ENCODE peak calls at places on chromosomes 4 and X, in five cellular contexts. One of them, this sample, is unnamed. For H3K4me1, the result is how much of the 10 kb centered on the place peaks cover.

GRCh38 chr4:173463816-173464215 is 64.9 kb upstream of the SCRG1 start:
- DNase-seq in uterus: no peak
- DNase-seq in CD4-positive, alpha-beta memory T cell: no peak
- DNase-seq in right cardiac atrium: no peak
- DNase-seq in kidney: no peak
- DNase-seq in this sample: no peak

GRCh38 chrX:72352786-72353185 is 47.1 kb upstream of the CITED1 start:
- DNase-seq in kidney: no peak
- DNase-seq in right cardiac atrium: no peak
- DNase-seq in CD4-positive, alpha-beta memory T cell: no peak
- DNase-seq in uterus: no peak
- DNase-seq in this sample: no peak

GRCh38 chr4:18166925-18167324 is 145.4 kb upstream of the LCORL start:
- DNase-seq in kidney: no peak
- DNase-seq in uterus: no peak
- DNase-seq in right cardiac atrium: no peak
- DNase-seq in CD4-positive, alpha-beta memory T cell: no peak
- DNase-seq in this sample: no peak

GRCh38 chr4:11495291-11495690 is 66.6 kb upstream of the HS3ST1 start:
- DNase-seq in right cardiac atrium: no peak
- DNase-seq in kidney: no peak
- DNase-seq in uterus: no peak
- DNase-seq in CD4-positive, alpha-beta memory T cell: no peak
- DNase-seq in this sample: no peak

GRCh38 chrX:103254921-103255455 is at the start of gene TCEAL8:
- DNase-seq in right cardiac atrium: peak
- DNase-seq in CD4-positive, alpha-beta memory T cell: peak
- DNase-seq in uterus: peak
- DNase-seq in kidney: peak
- DNase-seq in this sample: peak

GRCh38 chrX:100973411-100973810 is 3.9 kb downstream of the ARL13A start:
- DNase-seq in kidney: no peak
- DNase-seq in right cardiac atrium: no peak
- DNase-seq in CD4-positive, alpha-beta memory T cell: no peak
- DNase-seq in uterus: no peak
- DNase-seq in this sample: no peak

GRCh38 chr4:189124149-189124758 is 816.4 kb upstream of the FRG1 start:
- DNase-seq in kidney: no peak
- DNase-seq in CD4-positive, alpha-beta memory T cell: no peak
- DNase-seq in uterus: no peak
- DNase-seq in right cardiac atrium: no peak
- DNase-seq in this sample: no peak

GRCh38 chr4:123120473-123120872 is 198.1 kb upstream of the NUDT6 start:
- DNase-seq in right cardiac atrium: no peak
- DNase-seq in uterus: no peak
- DNase-seq in kidney: no peak
- DNase-seq in CD4-positive, alpha-beta memory T cell: no peak
- DNase-seq in this sample: no peak

GRCh38 chrX:131792789-131793462 is 230.2 kb upstream of the STK26 start:
- DNase-seq in kidney: peak
- DNase-seq in right cardiac atrium: peak
- DNase-seq in uterus: peak
- DNase-seq in CD4-positive, alpha-beta memory T cell: peak
- DNase-seq in this sample: no peak

GRCh38 chr4:140326395-140326993 is 47.0 kb upstream of the SCOC start:
- DNase-seq in kidney: no peak
- DNase-seq in CD4-positive, alpha-beta memory T cell: no peak
- DNase-seq in uterus: peak
- DNase-seq in right cardiac atrium: no peak
- DNase-seq in this sample: no peak

GRCh38 chr4:3070709-3071500 is 3.4 kb downstream of the HTT-AS start:
- DNase-seq in right cardiac atrium: no peak
- DNase-seq in uterus: no peak
- DNase-seq in CD4-positive, alpha-beta memory T cell: no peak
- DNase-seq in kidney: no peak
- DNase-seq in this sample: no peak

GRCh38 chrX:13396887-13397286 is 77.0 kb upstream of the ATXN3L start:
- DNase-seq in uterus: no peak
- DNase-seq in kidney: no peak
- DNase-seq in CD4-positive, alpha-beta memory T cell: no peak
- DNase-seq in right cardiac atrium: no peak
- DNase-seq in this sample: no peak

GRCh38 chr4:98522603-98523395 is 135.6 kb downstream of the TSPAN5 start:
- DNase-seq in kidney: no peak
- DNase-seq in CD4-positive, alpha-beta memory T cell: no peak
- DNase-seq in uterus: no peak
- DNase-seq in right cardiac atrium: no peak
- DNase-seq in this sample: no peak

GRCh38 chr4:118018381-118018780 is 15.9 kb upstream of the NDST3 start:
- DNase-seq in kidney: no peak
- DNase-seq in CD4-positive, alpha-beta memory T cell: no peak
- DNase-seq in right cardiac atrium: no peak
- DNase-seq in uterus: no peak
- DNase-seq in this sample: no peak

GRCh38 chr4:122003335-122003734 is 51.5 kb upstream of the TRPC3 start:
- DNase-seq in uterus: no peak
- DNase-seq in right cardiac atrium: peak
- DNase-seq in kidney: no peak
- DNase-seq in CD4-positive, alpha-beta memory T cell: peak
- DNase-seq in this sample: no peak

GRCh38 chr4:56821394-56822263 is at the start of gene SPINK2:
- DNase-seq in CD4-positive, alpha-beta memory T cell: peak
- DNase-seq in uterus: no peak
- DNase-seq in kidney: peak
- DNase-seq in right cardiac atrium: peak
- DNase-seq in this sample: no peak

GRCh38 chr4:148067307-148067916 is 335.5 kb downstream of the ARHGAP10 start:
- DNase-seq in kidney: no peak
- DNase-seq in CD4-positive, alpha-beta memory T cell: no peak
- DNase-seq in right cardiac atrium: no peak
- DNase-seq in uterus: no peak
- DNase-seq in this sample: peak

GRCh38 chrX:41923925-41924693 is 755 bp upstream of the CASK start:
- DNase-seq in CD4-positive, alpha-beta memory T cell: peak
- DNase-seq in right cardiac atrium: no peak
- DNase-seq in kidney: no peak
- DNase-seq in uterus: no peak
- DNase-seq in this sample: no peak

GRCh38 chrX:105823092-105823454 is 734 bp downstream of the NRK start:
- DNase-seq in right cardiac atrium: no peak
- DNase-seq in kidney: peak
- DNase-seq in CD4-positive, alpha-beta memory T cell: no peak
- DNase-seq in uterus: no peak
- DNase-seq in this sample: no peak

GRCh38 chr4:85318415-85318814 is 156.5 kb upstream of the ARHGAP24 start:
- DNase-seq in uterus: no peak
- DNase-seq in right cardiac atrium: no peak
- DNase-seq in CD4-positive, alpha-beta memory T cell: no peak
- DNase-seq in kidney: no peak
- DNase-seq in this sample: no peak

GRCh38 chr4:20490734-20491133 is 209.5 kb upstream of the PACRGL start:
- DNase-seq in CD4-positive, alpha-beta memory T cell: no peak
- DNase-seq in right cardiac atrium: peak
- DNase-seq in kidney: no peak
- DNase-seq in uterus: no peak
- DNase-seq in this sample: no peak

GRCh38 chr4:46386570-46386969 is 3.4 kb downstream of the GABRA2 start:
- DNase-seq in CD4-positive, alpha-beta memory T cell: no peak
- DNase-seq in kidney: no peak
- DNase-seq in right cardiac atrium: no peak
- DNase-seq in uterus: no peak
- DNase-seq in this sample: no peak

GRCh38 chr4:73816814-73817213 is 19.7 kb upstream of the CXCL6 start:
- DNase-seq in CD4-positive, alpha-beta memory T cell: no peak
- DNase-seq in right cardiac atrium: peak
- DNase-seq in uterus: no peak
- DNase-seq in kidney: no peak
- DNase-seq in this sample: peak

GRCh38 chrX:52852110-52852872 is 15.6 kb downstream of the XAGE3 start:
- DNase-seq in uterus: no peak
- DNase-seq in right cardiac atrium: no peak
- DNase-seq in CD4-positive, alpha-beta memory T cell: no peak
- DNase-seq in kidney: no peak
- DNase-seq in this sample: no peak

GRCh38 chr4:169927280-169927679 is 98.9 kb downstream of the MFAP3L start:
- DNase-seq in kidney: no peak
- DNase-seq in CD4-positive, alpha-beta memory T cell: no peak
- DNase-seq in uterus: no peak
- DNase-seq in right cardiac atrium: no peak
- DNase-seq in this sample: no peak

GRCh38 chrX:38704146-38704882 is 96.9 kb upstream of the MID1IP1 start:
- DNase-seq in kidney: no peak
- DNase-seq in CD4-positive, alpha-beta memory T cell: no peak
- DNase-seq in uterus: no peak
- DNase-seq in right cardiac atrium: no peak
- DNase-seq in this sample: no peak

GRCh38 chr4:65623509-65623908 is 46.8 kb downstream of the EPHA5 start:
- DNase-seq in uterus: no peak
- DNase-seq in right cardiac atrium: no peak
- DNase-seq in CD4-positive, alpha-beta memory T cell: no peak
- DNase-seq in kidney: no peak
- DNase-seq in this sample: no peak

GRCh38 chr4:46953564-46953963 is 39.8 kb downstream of the GABRA4 start:
- DNase-seq in kidney: no peak
- DNase-seq in uterus: no peak
- DNase-seq in CD4-positive, alpha-beta memory T cell: no peak
- DNase-seq in right cardiac atrium: no peak
- DNase-seq in this sample: no peak

DNA sequence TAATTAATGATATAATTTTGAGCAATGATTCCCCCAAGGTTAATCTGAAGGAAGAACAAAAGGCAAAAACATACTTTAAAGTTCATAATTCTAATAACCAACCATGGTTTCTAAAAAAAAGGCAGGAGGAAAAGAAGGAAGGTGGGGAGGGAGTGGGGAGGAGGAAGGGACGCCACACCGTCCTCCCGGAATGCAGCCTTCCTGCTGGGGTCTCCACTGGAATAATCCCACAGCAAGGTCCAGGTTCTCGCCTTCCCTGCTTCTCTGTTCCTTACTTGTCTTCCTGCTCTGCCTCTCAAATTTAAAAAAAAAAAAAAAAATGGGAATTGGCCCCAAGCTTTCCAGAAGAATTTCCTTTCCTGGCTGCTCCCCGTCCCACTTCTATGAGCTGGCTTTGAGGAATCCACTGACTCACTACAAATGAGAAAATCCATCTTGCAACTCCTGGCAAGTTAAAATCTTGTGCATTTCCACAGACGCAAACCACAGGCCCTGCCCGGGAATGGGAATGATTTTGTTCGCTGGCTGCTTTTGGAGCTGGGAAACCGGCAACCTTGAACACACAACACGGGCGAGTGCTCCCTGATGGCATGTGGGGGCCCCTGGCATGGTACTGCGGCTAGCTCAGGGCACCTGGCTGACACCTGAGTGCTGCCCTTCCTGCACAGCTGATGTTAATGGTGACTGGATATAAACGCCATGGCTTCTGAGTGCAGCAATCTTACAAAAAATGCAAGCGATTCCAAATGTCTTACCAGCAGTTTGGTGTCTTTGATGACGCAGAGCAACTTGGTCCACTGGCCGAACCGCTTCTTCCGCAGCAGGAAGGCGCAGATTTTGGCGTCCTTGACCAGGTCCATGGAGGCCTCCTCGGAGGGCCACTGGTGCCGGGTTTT is 97.0 kb downstream of the AFAP1 start:
- DNase-seq in kidney: peak
- DNase-seq in CD4-positive, alpha-beta memory T cell: no peak
- DNase-seq in uterus: peak
- DNase-seq in right cardiac atrium: peak
- DNase-seq in this sample: peak
- H3K4me1 ChIP-seq in kidney: under half
- H3K4me1 ChIP-seq in CD4-positive, alpha-beta memory T cell: under half
- H3K4me1 ChIP-seq in uterus: under half
- H3K4me1 ChIP-seq in right cardiac atrium: under half
- H3K4me1 ChIP-seq in this sample: under half

GRCh38 chrX:25021132-25021498 is 5.3 kb upstream of the ARX start:
- DNase-seq in kidney: no peak
- DNase-seq in right cardiac atrium: no peak
- DNase-seq in uterus: no peak
- DNase-seq in CD4-positive, alpha-beta memory T cell: no peak
- DNase-seq in this sample: no peak
- H3K4me3 ChIP-seq in kidney: no peak
- H3K4me3 ChIP-seq in right cardiac atrium: peak
- H3K4me3 ChIP-seq in uterus: no peak
- H3K4me3 ChIP-seq in CD4-positive, alpha-beta memory T cell: no peak
- H3K4me3 ChIP-seq in this sample: no peak

GRCh38 chr4:53592686-53593641 is 1.7 kb upstream of the LNX1 start:
- DNase-seq in kidney: peak
- DNase-seq in right cardiac atrium: peak
- DNase-seq in uterus: peak
- DNase-seq in CD4-positive, alpha-beta memory T cell: no peak
- DNase-seq in this sample: peak
- H3K27ac ChIP-seq in kidney: peak
- H3K27ac ChIP-seq in right cardiac atrium: no peak
- H3K27ac ChIP-seq in uterus: peak
- H3K27ac ChIP-seq in CD4-positive, alpha-beta memory T cell: no peak
- H3K27ac ChIP-seq in this sample: peak

DNA sequence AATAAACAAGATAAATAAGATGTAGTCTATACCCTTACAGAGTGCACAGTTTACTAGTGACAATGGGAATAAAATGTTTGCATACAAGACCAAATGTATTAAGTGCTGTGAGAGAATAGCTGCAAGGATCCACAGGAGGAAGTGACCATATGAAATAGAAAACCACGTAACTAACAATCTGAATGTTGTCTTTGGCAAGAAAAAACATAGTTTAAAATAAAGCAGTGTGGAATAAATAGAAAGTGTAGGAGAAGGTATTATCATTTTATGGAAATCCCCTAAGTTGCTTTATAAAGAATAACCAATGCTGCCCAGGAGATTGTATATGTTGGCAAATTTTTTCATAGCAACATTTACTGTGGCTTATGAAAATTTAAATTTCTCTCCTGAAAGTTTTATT is 116.1 kb downstream of the PCDH7 start:
- DNase-seq in right cardiac atrium: no peak
- DNase-seq in CD4-positive, alpha-beta memory T cell: no peak
- DNase-seq in uterus: no peak
- DNase-seq in kidney: no peak
- DNase-seq in this sample: no peak
- H3K4me1 ChIP-seq in right cardiac atrium: under half
- H3K4me1 ChIP-seq in CD4-positive, alpha-beta memory T cell: under half
- H3K4me1 ChIP-seq in uterus: under half
- H3K4me1 ChIP-seq in kidney: under half
- H3K4me1 ChIP-seq in this sample: under half

DNA sequence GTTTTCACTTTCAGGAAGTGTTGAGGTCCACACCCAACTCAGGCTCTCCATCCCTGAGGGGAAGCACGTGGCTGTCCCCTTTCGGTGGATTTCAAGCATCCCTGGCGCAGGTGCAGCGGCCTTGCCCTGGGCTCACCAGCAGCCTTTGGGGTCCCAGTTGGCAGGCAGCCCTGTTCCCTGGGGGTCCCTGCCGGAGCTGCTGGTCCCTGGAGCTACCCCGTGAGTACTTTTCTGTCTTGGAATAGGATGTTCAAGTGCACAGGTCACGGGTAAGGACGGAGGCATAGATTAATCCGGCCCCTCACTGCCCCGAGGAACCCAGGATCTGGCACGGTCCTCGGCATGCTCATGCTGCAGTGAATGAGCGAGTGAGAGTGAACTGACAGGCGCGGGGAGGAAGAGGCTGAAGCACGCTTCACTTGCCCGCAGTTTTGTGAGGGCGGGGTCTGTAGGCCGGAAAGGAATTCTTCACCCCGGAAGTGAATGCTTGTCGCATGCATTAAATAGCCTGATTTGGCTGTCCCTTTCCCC is 117.2 kb upstream of the FAT1 start:
- DNase-seq in right cardiac atrium: peak
- DNase-seq in kidney: no peak
- DNase-seq in uterus: peak
- DNase-seq in CD4-positive, alpha-beta memory T cell: no peak
- DNase-seq in this sample: no peak
- H3K4me3 ChIP-seq in right cardiac atrium: no peak
- H3K4me3 ChIP-seq in kidney: no peak
- H3K4me3 ChIP-seq in uterus: no peak
- H3K4me3 ChIP-seq in CD4-positive, alpha-beta memory T cell: no peak
- H3K4me3 ChIP-seq in this sample: peak